ENCODE peak calls at places on chromosomes 3 and 15, in eight cellular contexts. N, Z, J, M, Y, O, R and F are unnamed samples.

GRCh38 chr15:29151111-29151857 is 118.3 kb downstream of the NSMCE3 start:
- DNase-seq in N (no peak), Z (no peak), J (no peak), M (no peak), Y (no peak), O (no peak), R (no peak), F (no peak)

GRCh38 chr15:51649659-51650521 is 27.3 kb upstream of the DMXL2 start:
- DNase-seq in N (peak), Z (peak), J (peak), M (no peak), Y (peak), O (no peak), R (no peak), F (peak)

GRCh38 chr3:196220991-196221390 is 4.7 kb downstream of the SLC51A start:
- DNase-seq in N (no peak), Z (no peak), J (no peak), M (no peak), Y (no peak), O (peak), R (no peak), F (no peak)

GRCh38 chr3:96202181-96202580 is 612.2 kb upstream of the EPHA6 start:
- DNase-seq in N (no peak), Z (no peak), J (no peak), M (peak), Y (no peak), O (no peak), R (no peak), F (no peak)

GRCh38 chr15:29377141-29377540 is 107.5 kb upstream of the NSMCE3 start:
- DNase-seq in N (no peak), Z (no peak), J (no peak), M (no peak), Y (no peak), O (no peak), R (no peak), F (no peak)

GRCh38 chr15:41558400-41559238 is at the start of gene TYRO3:
- DNase-seq in N (peak), Z (peak), J (no peak), M (peak), Y (peak), O (peak), R (peak), F (no peak)

GRCh38 chr15:69039516-69040225 is 25.2 kb downstream of the NOX5 start:
- DNase-seq in N (no peak), Z (no peak), J (no peak), M (no peak), Y (no peak), O (no peak), R (no peak), F (no peak)

GRCh38 chr3:125062904-125063618 is 7.3 kb upstream of the HEG1 start:
- DNase-seq in N (peak), Z (no peak), J (peak), M (no peak), Y (no peak), O (no peak), R (no peak), F (peak)

GRCh38 chr3:128665362-128666021 is 14.9 kb upstream of the RPN1 start:
- DNase-seq in N (no peak), Z (no peak), J (no peak), M (no peak), Y (no peak), O (no peak), R (peak), F (no peak)

GRCh38 chr15:68699124-68699880 is 120.5 kb downstream of the CORO2B start:
- DNase-seq in N (no peak), Z (no peak), J (no peak), M (no peak), Y (no peak), O (no peak), R (peak), F (no peak)

GRCh38 chr15:79172032-79172481 is 81.5 kb upstream of the RASGRF1 start:
- DNase-seq in N (peak), Z (no peak), J (no peak), M (no peak), Y (no peak), O (no peak), R (no peak), F (no peak)

GRCh38 chr3:194748229-194748628 is 62.5 kb downstream of the FAM43A start:
- DNase-seq in N (no peak), Z (no peak), J (no peak), M (no peak), Y (no peak), O (no peak), R (no peak), F (no peak)

GRCh38 chr15:84819291-84819768 is 2.2 kb downstream of the ALPK3 start:
- DNase-seq in N (peak), Z (no peak), J (no peak), M (peak), Y (no peak), O (peak), R (no peak), F (no peak)

GRCh38 chr3:13891492-13892073 is 11.7 kb upstream of the WNT7A start:
- DNase-seq in N (peak), Z (no peak), J (no peak), M (no peak), Y (peak), O (no peak), R (no peak), F (no peak)

GRCh38 chr15:58521293-58521991 is 89.7 kb downstream of the LIPC start:
- DNase-seq in N (peak), Z (no peak), J (peak), M (no peak), Y (no peak), O (no peak), R (no peak), F (peak)

GRCh38 chr15:75455424-75455981 is 4.0 kb upstream of the SIN3A start:
- DNase-seq in N (peak), Z (peak), J (peak), M (peak), Y (peak), O (peak), R (peak), F (no peak)

GRCh38 chr3:167113466-167113865 is 266.6 kb downstream of the ZBBX start:
- DNase-seq in N (no peak), Z (no peak), J (no peak), M (no peak), Y (no peak), O (no peak), R (no peak), F (no peak)

GRCh38 chr3:38853021-38853420 is 37.0 kb upstream of the SCN10A start:
- DNase-seq in N (no peak), Z (no peak), J (peak), M (no peak), Y (no peak), O (no peak), R (no peak), F (no peak)

GRCh38 chr3:39383913-39384664 is 919 bp downstream of the SLC25A38 start:
- DNase-seq in N (peak), Z (peak), J (peak), M (peak), Y (peak), O (peak), R (peak), F (peak)

GRCh38 chr3:13399603-13400002 is 20.5 kb downstream of the NUP210 start:
- DNase-seq in N (no peak), Z (no peak), J (no peak), M (no peak), Y (no peak), O (no peak), R (no peak), F (no peak)

GRCh38 chr15:101615986-101616848 is 36.0 kb downstream of the TM2D3 start:
- DNase-seq in N (peak), Z (no peak), J (peak), M (peak), Y (no peak), O (no peak), R (peak), F (peak)

GRCh38 chr3:18657858-18658820 is 233.0 kb upstream of the SATB1 start:
- DNase-seq in N (peak), Z (no peak), J (no peak), M (no peak), Y (peak), O (no peak), R (no peak), F (peak)

GRCh38 chr3:134606033-134607025 is 44.5 kb downstream of the KY start:
- DNase-seq in N (no peak), Z (no peak), J (no peak), M (no peak), Y (no peak), O (no peak), R (peak), F (no peak)

GRCh38 chr3:139389552-139390368 is at the start of gene COPB2:
- DNase-seq in N (peak), Z (peak), J (peak), M (peak), Y (peak), O (peak), R (peak), F (peak)

GRCh38 chr3:64238971-64239667 is 13.9 kb upstream of the PRICKLE2 start:
- DNase-seq in N (peak), Z (no peak), J (peak), M (peak), Y (no peak), O (peak), R (peak), F (peak)

GRCh38 chr3:5192568-5193319 is 5.2 kb downstream of the EDEM1 start:
- DNase-seq in N (no peak), Z (no peak), J (no peak), M (no peak), Y (no peak), O (no peak), R (no peak), F (no peak)

GRCh38 chr3:188358787-188359493 is 205.0 kb downstream of the LPP start:
- DNase-seq in N (no peak), Z (no peak), J (no peak), M (no peak), Y (peak), O (no peak), R (no peak), F (no peak)

GRCh38 chr3:151276038-151277027 is 2.0 kb downstream of the P2RY14 start:
- DNase-seq in N (peak), Z (peak), J (no peak), M (no peak), Y (peak), O (no peak), R (no peak), F (no peak)
- H3K27ac ChIP-seq in N (no peak), Z (peak), J (no peak), M (no peak), Y (no peak), O (no peak), R (no peak), F (no peak)

GRCh38 chr3:175728566-175728965 is 869.4 kb downstream of the NAALADL2 start:
- DNase-seq in N (no peak), Z (no peak), J (no peak), M (no peak), Y (no peak), O (no peak), R (no peak), F (no peak)

GRCh38 chr3:175729466-175729865 is 870.3 kb downstream of the NAALADL2 start:
- DNase-seq in N (no peak), Z (no peak), J (no peak), M (no peak), Y (no peak), O (no peak), R (no peak), F (no peak)

GRCh38 chr3:175731543-175731942 is 872.4 kb downstream of the NAALADL2 start:
- DNase-seq in N (no peak), Z (no peak), J (no peak), M (no peak), Y (no peak), O (no peak), R (no peak), F (no peak)

GRCh38 chr3:175732053-175732452 is 872.9 kb downstream of the NAALADL2 start:
- DNase-seq in N (no peak), Z (no peak), J (no peak), M (no peak), Y (no peak), O (no peak), R (no peak), F (no peak)

GRCh38 chr3:175726228-175726627 is 867.1 kb downstream of the NAALADL2 start:
- DNase-seq in N (no peak), Z (no peak), J (no peak), M (no peak), Y (no peak), O (no peak), R (no peak), F (no peak)
- H3K27ac ChIP-seq in N (no peak), Z (no peak), J (no peak), M (no peak), Y (no peak), O (no peak), R (no peak), F (no peak)

GRCh38 chr3:60574046-60574769 is 677.0 kb downstream of the FHIT start:
- DNase-seq in N (no peak), Z (no peak), J (no peak), M (no peak), Y (no peak), O (no peak), R (no peak), F (no peak)
- H3K27ac ChIP-seq in N (no peak), Z (no peak), J (no peak), M (no peak), Y (no peak), O (no peak), R (no peak), F (no peak)

DNA sequence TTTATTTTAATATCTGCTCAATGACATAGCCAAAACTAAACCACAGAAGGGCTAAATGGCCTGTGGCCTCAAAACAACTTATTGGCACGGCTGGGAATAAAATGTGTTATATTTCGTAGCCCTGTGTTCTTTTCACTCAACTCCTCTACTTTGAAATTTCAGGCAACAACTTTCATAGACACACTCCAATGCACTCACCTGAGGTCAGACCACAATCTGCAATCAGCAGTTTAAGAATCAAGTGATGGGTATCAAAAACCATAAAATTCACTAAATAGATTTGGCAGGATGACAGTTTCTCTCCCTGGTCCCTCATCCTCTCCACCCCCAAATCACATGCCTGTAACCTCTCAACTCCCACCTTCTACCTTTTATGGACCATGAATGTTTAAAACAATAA is 2.0 kb upstream of the CD200R1 start:
- DNase-seq in N (no peak), Z (no peak), J (no peak), M (no peak), Y (no peak), O (no peak), R (no peak), F (no peak)
- H3K27ac ChIP-seq in N (no peak), Z (peak), J (no peak), M (no peak), Y (no peak), O (no peak), R (no peak), F (no peak)

GRCh38 chr15:25054329-25054728 is 99.5 kb downstream of the SNRPN start:
- DNase-seq in N (no peak), Z (no peak), J (no peak), M (no peak), Y (no peak), O (no peak), R (peak), F (no peak)

GRCh38 chr15:25054943-25055342 is 100.2 kb downstream of the SNRPN start:
- DNase-seq in N (no peak), Z (no peak), J (no peak), M (no peak), Y (no peak), O (peak), R (peak), F (no peak)

GRCh38 chr15:25053000-25053815 is 98.4 kb downstream of the SNRPN start:
- DNase-seq in N (no peak), Z (no peak), J (no peak), M (no peak), Y (no peak), O (peak), R (peak), F (no peak)

GRCh38 chr15:25052191-25052999 is 97.6 kb downstream of the SNRPN start:
- DNase-seq in N (no peak), Z (no peak), J (no peak), M (no peak), Y (no peak), O (peak), R (peak), F (no peak)

GRCh38 chr15:25051399-25052154 is 96.8 kb downstream of the SNRPN start:
- DNase-seq in N (no peak), Z (no peak), J (no peak), M (no peak), Y (no peak), O (peak), R (peak), F (no peak)
- H3K27ac ChIP-seq in N (no peak), Z (no peak), J (no peak), M (no peak), Y (no peak), O (no peak), R (no peak), F (no peak)

GRCh38 chr15:92637621-92638020 is 18.0 kb downstream of the FAM174B start:
- DNase-seq in N (no peak), Z (no peak), J (no peak), M (no peak), Y (no peak), O (no peak), R (peak), F (no peak)
- H3K27ac ChIP-seq in N (peak), Z (no peak), J (peak), M (no peak), Y (no peak), O (no peak), R (no peak), F (peak)